ENCODE peak calls at places on chromosomes 6 and 20, in seven cellular contexts. H is HCEC 1CT; Q is LoVo; J is SW480; G is stimulated activated naive CD8-positive, alpha-beta T cell treated with anti-CD3 and anti-CD28 coated beads, Interleukin-15, Interleukin-2, amounts not matched to agents 100 U/mL and 50 U/mL, for 24 hours; C is Right ventricle myocardium superior; M is NCI-H345. S is an unnamed sample.

GRCh38 chr6:55034752-55035151 is 139.6 kb upstream of the HCRTR2 start:
- DNase-seq in H (no peak), Q (no peak), J (no peak), G (no peak), C (no peak), M (no peak), S (no peak)

GRCh38 chr20:59174975-59175374 is 11.4 kb downstream of the ZNF831 start:
- DNase-seq in H (no peak), Q (no peak), J (no peak), G (no peak), C (no peak), M (no peak), S (no peak)

GRCh38 chr6:39812853-39813533 is 20.8 kb downstream of the DAAM2 start:
- DNase-seq in H (no peak), Q (no peak), J (peak; percentile 35), G (no peak), C (no peak), M (peak; percentile 52), S (no peak)

GRCh38 chr20:32656827-32657226 is 16.9 kb downstream of the C20orf203 start:
- DNase-seq in H (no peak), Q (no peak), J (no peak), G (no peak), C (no peak), M (no peak), S (no peak)

GRCh38 chr20:63742381-63743024 is 2.9 kb downstream of the SLC2A4RG start:
- DNase-seq in H (no peak), Q (no peak), J (no peak), G (no peak), C (no peak), M (no peak), S (no peak)

GRCh38 chr6:54681987-54682386 is 164.6 kb upstream of the FAM83B start:
- DNase-seq in H (peak; percentile 89), Q (no peak), J (peak; percentile 3), G (no peak), C (no peak), M (no peak), S (no peak)

GRCh38 chr6:113481441-113481840 is 375.7 kb upstream of the MARCKS start:
- DNase-seq in H (peak; percentile 27), Q (no peak), J (no peak), G (no peak), C (no peak), M (no peak), S (no peak)

GRCh38 chr6:33452496-33452895 is 1.9 kb upstream of the ZBTB9 start:
- DNase-seq in H (no peak), Q (no peak), J (no peak), G (no peak), C (no peak), M (no peak), S (no peak)

GRCh38 chr20:54468082-54468481 is 7.3 kb upstream of the DOK5 start:
- DNase-seq in H (no peak), Q (no peak), J (no peak), G (no peak), C (no peak), M (no peak), S (no peak)

GRCh38 chr6:75818061-75818855 is 69.2 kb downstream of the MYO6 start:
- DNase-seq in H (no peak), Q (no peak), J (no peak), G (no peak), C (no peak), M (peak; percentile 3), S (no peak)

GRCh38 chr6:105163186-105163585 is 16.6 kb downstream of the POPDC3 start:
- DNase-seq in H (no peak), Q (no peak), J (no peak), G (no peak), C (no peak), M (no peak), S (no peak)

GRCh38 chr6:11876934-11877433 is 98.4 kb upstream of the ADTRP start:
- DNase-seq in H (no peak), Q (no peak), J (no peak), G (no peak), C (no peak), M (no peak), S (no peak)

GRCh38 chr20:44805991-44806729 is 4.2 kb downstream of the RIMS4 start:
- DNase-seq in H (peak; percentile 73), Q (no peak), J (peak; percentile 53), G (no peak), C (peak; percentile 71), M (no peak), S (no peak)

GRCh38 chr6:48069280-48069679 is 41.7 kb downstream of the PTCHD4 start:
- DNase-seq in H (no peak), Q (no peak), J (no peak), G (no peak), C (no peak), M (peak; percentile 21), S (no peak)

GRCh38 chr20:37657924-37658800 is 35.7 kb upstream of the CTNNBL1 start:
- DNase-seq in H (no peak), Q (no peak), J (no peak), G (no peak), C (no peak), M (no peak), S (no peak)

GRCh38 chr6:5997420-5998093 is 9.2 kb downstream of the NRN1 start:
- DNase-seq in H (no peak), Q (no peak), J (peak; percentile 7), G (peak; percentile 21), C (peak; percentile 63), M (no peak), S (peak; percentile 49)

GRCh38 chr20:34473262-34473883 is 42.8 kb upstream of the DYNLRB1 start:
- DNase-seq in H (peak; percentile 13), Q (no peak), J (peak; percentile 60), G (peak; percentile 55), C (peak; percentile 56), M (peak; percentile 25), S (peak; percentile 21)

GRCh38 chr6:36838896-36839818 is at the start of gene CPNE5:
- DNase-seq in H (no peak), Q (no peak), J (no peak), G (no peak), C (peak; percentile 69), M (peak; percentile 11), S (no peak)

GRCh38 chr20:10448270-10449156 is 13.4 kb downstream of the SLX4IP start:
- DNase-seq in H (peak; percentile 59), Q (no peak), J (no peak), G (no peak), C (no peak), M (no peak), S (no peak)

GRCh38 chr20:56247954-56248782 is at the start of gene MC3R:
- DNase-seq in H (peak; percentile 29), Q (peak; percentile 41), J (peak; percentile 87), G (peak; percentile 44), C (peak; percentile 48), M (peak; percentile 44), S (peak; percentile 2)

GRCh38 chr6:157764346-157765068 is 58.5 kb upstream of the SNX9 start:
- DNase-seq in H (peak; percentile 100), Q (peak; percentile 94), J (peak; percentile 97), G (peak; percentile 84), C (peak; percentile 80), M (no peak), S (peak; percentile 99)

GRCh38 chr6:149041953-149042352 is 275.6 kb upstream of the TAB2 start:
- DNase-seq in H (no peak), Q (no peak), J (no peak), G (no peak), C (no peak), M (no peak), S (no peak)

S was measured in endothelial cell of umbilical vein.